ENCODE peak calls at places on chromosomes 7 and 10, in six cellular contexts. X is fibroblast of pulmonary artery, A is Peyer's patch, K is foreskin fibroblast, D is ascending aorta, Y is heart right ventricle. R is an unnamed sample.

GRCh38 chr7:71486856-71487628 is 355.1 kb downstream of the GALNT17 start:
- DNase-seq in X (peak; percentile 17), A (no peak), K (peak; percentile 68), D (peak; percentile 61), Y (no peak), R (no peak)

GRCh38 chr10:51910596-51910995 is 211.2 kb upstream of the CSTF2T start:
- DNase-seq in X (no peak), A (no peak), K (no peak), D (no peak), Y (no peak), R (no peak)

GRCh38 chr10:71985542-71986250 is 21.5 kb downstream of the CHST3 start:
- DNase-seq in X (peak; percentile 91), A (no peak), K (peak; percentile 91), D (peak; percentile 91), Y (peak; percentile 66), R (no peak)

GRCh38 chr10:6958254-6958653 is 378.2 kb upstream of the PRKCQ start:
- DNase-seq in X (no peak), A (peak; percentile 20), K (peak; percentile 8), D (no peak), Y (no peak), R (no peak)

GRCh38 chr10:75294031-75294437 is 58.3 kb upstream of the COMTD1 start:
- DNase-seq in X (no peak), A (no peak), K (peak; percentile 37), D (no peak), Y (no peak), R (no peak)

GRCh38 chr7:100682228-100682741 is 8.7 kb downstream of the GNB2 start:
- DNase-seq in X (no peak), A (no peak), K (peak; percentile 57), D (no peak), Y (no peak), R (no peak)

GRCh38 chr7:17041324-17041723 is 159.5 kb upstream of the AGR3 start:
- DNase-seq in X (peak; percentile 98), A (no peak), K (peak; percentile 89), D (no peak), Y (peak; percentile 16), R (no peak)

GRCh38 chr7:2247141-2247985 is 5.3 kb downstream of the NUDT1 start:
- DNase-seq in X (no peak), A (no peak), K (peak; percentile 52), D (no peak), Y (no peak), R (no peak)

GRCh38 chr10:24706479-24707118 is 17.1 kb downstream of the ARHGAP21 start:
- DNase-seq in X (peak; percentile 97), A (no peak), K (peak; percentile 98), D (no peak), Y (peak; percentile 22), R (no peak)

GRCh38 chr10:75712241-75712880 is 280.9 kb downstream of the LRMDA start:
- DNase-seq in X (no peak), A (no peak), K (no peak), D (no peak), Y (peak; percentile 11), R (no peak)

GRCh38 chr10:30999084-30999712 is 32.5 kb downstream of the ZNF438 start:
- DNase-seq in X (peak; percentile 61), A (no peak), K (peak; percentile 84), D (no peak), Y (peak; percentile 38), R (no peak)

GRCh38 chr7:102029616-102030015 is 212.2 kb downstream of the CUX1 start:
- DNase-seq in X (no peak), A (no peak), K (no peak), D (no peak), Y (no peak), R (no peak)

GRCh38 chr10:90583416-90583815 is 274.4 kb downstream of the HTR7 start:
- DNase-seq in X (no peak), A (no peak), K (no peak), D (no peak), Y (no peak), R (no peak)

GRCh38 chr7:29194206-29194593 is 375 bp upstream of the CHN2 start:
- DNase-seq in X (no peak), A (no peak), K (no peak), D (no peak), Y (no peak), R (no peak)

GRCh38 chr10:46560381-46560780 is 3.9 kb upstream of the GPRIN2 start:
- DNase-seq in X (no peak), A (peak; percentile 12), K (no peak), D (peak; percentile 60), Y (no peak), R (no peak)

GRCh38 chr7:91826377-91826776 is 54.1 kb downstream of the MTERF1 start:
- DNase-seq in X (no peak), A (no peak), K (peak; percentile 35), D (no peak), Y (no peak), R (no peak)

GRCh38 chr7:141074162-141074989 is 512 bp downstream of the TMEM178B start:
- DNase-seq in X (no peak), A (no peak), K (peak; percentile 45), D (no peak), Y (no peak), R (no peak)

GRCh38 chr7:158999496-158999895 is 143.1 kb downstream of the DYNC2I1 start:
- DNase-seq in X (no peak), A (no peak), K (no peak), D (no peak), Y (no peak), R (no peak)

GRCh38 chr7:159000070-159000469 is 143.7 kb downstream of the DYNC2I1 start:
- DNase-seq in X (no peak), A (no peak), K (no peak), D (no peak), Y (no peak), R (no peak)

GRCh38 chr7:159004411-159004810 is 140.3 kb downstream of the VIPR2 start:
- DNase-seq in X (no peak), A (no peak), K (no peak), D (no peak), Y (no peak), R (no peak)

GRCh38 chr7:159001811-159002210 is 142.9 kb downstream of the VIPR2 start:
- DNase-seq in X (no peak), A (no peak), K (no peak), D (no peak), Y (no peak), R (no peak)

DNA sequence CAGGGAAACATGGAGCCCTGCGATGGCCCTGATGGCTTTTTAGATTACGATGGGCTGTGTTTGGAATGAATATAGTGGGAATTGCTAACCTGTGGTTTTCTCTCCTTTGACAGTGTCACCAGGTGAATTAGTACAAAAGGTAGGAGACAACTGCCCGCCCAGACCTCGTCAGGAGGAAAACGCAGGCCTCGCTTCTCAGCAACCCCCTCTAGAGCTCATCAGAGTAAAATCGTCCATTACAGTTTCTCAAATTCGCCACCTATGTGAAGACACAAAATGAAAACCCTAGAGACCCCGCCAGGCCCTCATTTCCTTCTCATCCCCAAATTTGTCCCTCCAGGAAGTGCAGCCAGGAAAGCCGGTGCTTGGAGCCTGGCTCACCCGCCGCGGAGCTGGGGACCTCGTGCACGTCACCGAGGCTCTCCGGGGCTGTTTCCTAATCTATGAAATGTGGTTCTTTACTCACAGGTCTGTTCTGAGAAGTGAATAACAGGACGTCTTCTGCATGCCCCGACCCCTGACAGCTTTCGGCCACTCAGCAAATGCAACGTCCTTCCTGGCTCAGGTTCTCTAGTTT is 143.7 kb downstream of the VIPR2 start:
- DNase-seq in X (no peak), A (no peak), K (no peak), D (no peak), Y (no peak), R (no peak)
- TF ChIP-seq CTCF in X (no peak), A (no peak), K (no peak), D (no peak), Y (no peak), R (no peak)

GRCh38 chr10:63423489-63423888 is 42.3 kb downstream of the JMJD1C start:
- DNase-seq in X (peak; percentile 48), A (no peak), K (no peak), D (no peak), Y (no peak), R (no peak)
- H3K4me3 ChIP-seq in X (no peak overlapping the region), A (no peak overlapping the region), K (no peak overlapping the region), D (no peak overlapping the region), Y (no peak overlapping the region), R (no peak overlapping the region)

GRCh38 chr7:131071786-131072504 is 255.7 kb upstream of the MKLN1 start:
- DNase-seq in X (peak; percentile 91), A (no peak), K (peak; percentile 55), D (peak; percentile 82), Y (peak; percentile 87), R (peak; percentile 32)
- TF ChIP-seq CTCF in X (peak; percentile 40), A (peak; percentile 32), K (no peak), D (no peak), Y (peak; percentile 44), R (peak; percentile 25)

GRCh38 chr7:150748402-150748801 is 11.2 kb downstream of the GIMAP5 start:
- DNase-seq in X (no peak), A (no peak), K (no peak), D (no peak), Y (no peak), R (no peak)

GRCh38 chr7:150744041-150744656 is 6.9 kb downstream of the GIMAP5 start:
- DNase-seq in X (no peak), A (no peak), K (no peak), D (no peak), Y (no peak), R (no peak)

GRCh38 chr7:150745086-150745485 is 7.9 kb downstream of the GIMAP5 start:
- DNase-seq in X (no peak), A (no peak), K (no peak), D (no peak), Y (no peak), R (no peak)

GRCh38 chr7:150746931-150747330 is 9.7 kb downstream of the GIMAP5 start:
- DNase-seq in X (no peak), A (no peak), K (no peak), D (no peak), Y (no peak), R (no peak)

DNA sequence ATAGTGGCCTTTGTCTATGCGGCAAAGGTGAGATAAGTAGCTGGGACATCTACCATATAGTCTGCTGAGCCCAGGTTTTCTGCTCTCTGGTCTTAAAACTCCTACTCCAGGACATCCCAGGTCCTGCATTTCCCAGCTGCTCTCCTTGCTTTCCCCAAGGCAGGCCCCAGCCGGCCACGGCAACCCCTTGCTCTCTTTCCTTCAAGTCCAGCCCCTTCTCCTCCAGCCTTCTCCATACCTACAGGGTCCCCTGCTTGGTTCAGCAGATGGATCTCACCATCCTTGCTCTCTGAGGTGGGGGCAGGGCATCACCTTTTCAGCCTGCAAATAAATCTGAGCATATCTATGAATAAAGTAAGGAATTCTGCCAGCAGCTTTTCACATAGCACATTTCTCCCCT is 8.7 kb downstream of the GIMAP5 start:
- DNase-seq in X (no peak), A (no peak), K (no peak), D (no peak), Y (no peak), R (no peak)
- H3K4me3 ChIP-seq in X (no peak overlapping the region), A (no peak overlapping the region), K (no peak overlapping the region), D (no peak overlapping the region), Y (no peak overlapping the region), R (no peak overlapping the region)

DNA sequence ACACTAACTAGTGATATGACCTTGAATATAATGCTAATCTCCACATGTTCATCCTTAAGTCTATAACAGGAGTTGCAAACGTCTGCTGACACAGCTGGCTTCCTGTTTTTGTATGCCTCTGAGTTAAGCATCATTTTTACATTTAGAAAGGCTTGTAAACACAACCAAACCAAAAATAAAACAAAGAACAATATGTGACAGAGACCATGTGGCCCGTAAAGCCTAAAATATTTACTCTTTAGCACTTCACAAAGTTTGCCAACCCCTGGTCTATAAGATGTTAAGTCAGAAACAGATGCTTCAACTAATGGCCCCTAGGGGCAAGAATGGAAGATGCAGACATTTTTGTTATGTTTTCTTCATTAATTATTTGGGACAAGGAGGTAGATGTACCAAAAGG is 109.3 kb downstream of the CPEB3 start:
- DNase-seq in X (peak; percentile 27), A (no peak), K (peak; percentile 28), D (no peak), Y (no peak), R (no peak)
- TF ChIP-seq CTCF in X (peak; percentile 49), A (no peak), K (peak; percentile 37), D (no peak), Y (peak; percentile 23), R (no peak)

R was measured in breast epithelium.